ENCODE peak calls at places on chromosomes 1 and 21, in eight cellular contexts. M is OCI-LY7; L is upper lobe of right lung; S is prostate gland; F is fibroblast of lung; X is DND-41; K is CD8-positive, alpha-beta memory T cell; Y is endodermal cell. T is an unnamed sample. For H3K4me1, the result is how much of the 10 kb centered on the place peaks cover.

GRCh38 chr1:32339363-32339978 is 3.4 kb upstream of the MARCKSL1 start:
- DNase-seq in K (no peak), L (no peak), F (peak), X (no peak), Y (no peak), S (no peak), M (no peak), T (no peak)

GRCh38 chr1:184859381-184860105 is 104.9 kb upstream of the EDEM3 start:
- DNase-seq in Y (no peak), M (no peak), S (no peak), F (no peak), X (no peak), L (no peak), K (no peak), T (no peak)

GRCh38 chr1:55322842-55323241 is 107.7 kb upstream of the USP24 start:
- DNase-seq in K (no peak), X (no peak), Y (no peak), L (no peak), F (no peak), S (no peak), M (no peak), T (no peak)

GRCh38 chr21:31557956-31558838 is 101.3 kb upstream of the SOD1 start:
- DNase-seq in K (no peak), F (no peak), S (peak), X (peak), M (peak), Y (peak), L (peak), T (peak)

GRCh38 chr1:241275981-241276380 is 81.0 kb downstream of the RGS7 start:
- DNase-seq in X (no peak), Y (no peak), K (no peak), L (no peak), F (no peak), S (no peak), M (no peak), T (no peak)

GRCh38 chr1:9996624-9997582 is at the start of gene RBP7:
- DNase-seq in Y (peak), L (peak), F (no peak), M (no peak), X (no peak), K (peak), S (peak), T (no peak)

GRCh38 chr1:95352767-95353166 is 118.8 kb downstream of the RWDD3 start:
- DNase-seq in M (no peak), F (no peak), L (no peak), K (no peak), X (no peak), Y (no peak), S (peak), T (no peak)

GRCh38 chr1:178330848-178331497 is 165.8 kb downstream of the CLEC20A start:
- DNase-seq in L (no peak), K (no peak), M (no peak), Y (no peak), X (no peak), S (no peak), F (no peak), T (no peak)

GRCh38 chr1:181141431-181141910 is 53.0 kb downstream of the IER5 start:
- DNase-seq in Y (no peak), L (no peak), X (peak), S (no peak), M (peak), F (peak), K (no peak), T (no peak)

GRCh38 chr1:209505044-209505443 is 78.5 kb upstream of the CAMK1G start:
- DNase-seq in X (no peak), L (no peak), K (no peak), Y (no peak), S (no peak), M (no peak), F (no peak), T (no peak)

GRCh38 chr21:28856588-28857250 is 136.0 kb downstream of the LTN1 start:
- DNase-seq in F (peak), K (no peak), L (no peak), X (no peak), Y (peak), M (no peak), S (no peak), T (no peak)

GRCh38 chr1:96710708-96711477 is 10.7 kb upstream of the PTBP2 start:
- DNase-seq in F (peak), L (no peak), M (no peak), K (no peak), X (no peak), S (no peak), Y (no peak), T (no peak)

GRCh38 chr21:39452207-39452964 is 616 bp downstream of the SH3BGR start:
- DNase-seq in F (peak), S (no peak), L (no peak), K (no peak), Y (no peak), M (no peak), X (no peak), T (no peak)

GRCh38 chr1:246695136-246695535 is 29.1 kb upstream of the SCCPDH start:
- DNase-seq in L (no peak), K (no peak), Y (no peak), M (no peak), S (no peak), F (no peak), X (no peak), T (no peak)

GRCh38 chr1:46512135-46512791 is 22.6 kb downstream of the DMBX1 start:
- DNase-seq in X (no peak), L (no peak), M (no peak), F (no peak), S (no peak), K (no peak), Y (peak), T (no peak)
- H3K4me1 ChIP-seq in X (under half), L (under half), M (under half), F (under half), S (under half), K (under half), Y (under half), T (under half)

GRCh38 chr1:153987621-153988020 is 1.5 kb upstream of the RAB13 start:
- DNase-seq in S (no peak), K (no peak), M (no peak), X (no peak), Y (no peak), L (no peak), F (no peak), T (no peak)

GRCh38 chr1:153978274-153978909 is 918 bp upstream of the JTB start:
- DNase-seq in F (no peak), X (no peak), M (no peak), S (no peak), Y (no peak), L (no peak), K (no peak), T (no peak)

GRCh38 chr1:153985341-153985912 is 712 bp downstream of the RAB13 start:
- DNase-seq in K (no peak), Y (peak), M (no peak), X (no peak), S (no peak), L (no peak), F (peak), T (no peak)

GRCh38 chr1:153985984-153986761 is at the start of gene RAB13:
- DNase-seq in F (peak), L (peak), X (no peak), M (no peak), K (no peak), S (peak), Y (peak), T (no peak)

GRCh38 chr1:153984125-153984899 is 1.8 kb downstream of the RAB13 start:
- DNase-seq in S (no peak), X (no peak), M (no peak), Y (no peak), F (no peak), K (no peak), L (no peak), T (no peak)
- H3K27ac ChIP-seq in S (peak), X (no peak), M (no peak), Y (no peak), F (no peak), K (no peak), L (peak), T (no peak)

GRCh38 chr1:150263549-150263948 is 5.3 kb downstream of the APH1A start:
- DNase-seq in F (no peak), M (no peak), S (no peak), Y (no peak), L (no peak), X (no peak), K (no peak), T (no peak)
- H3K4me1 ChIP-seq in F (under half), M (under half), S (under half), Y (under half), L (under half), X (under half), K (under half), T (under half)

GRCh38 chr1:202967684-202968281 is 726 bp upstream of the CYB5R1 start:
- DNase-seq in L (no peak), K (no peak), S (no peak), F (no peak), X (peak), Y (no peak), M (peak), T (peak)
- H3K27ac ChIP-seq in L (peak), K (peak), S (peak), F (no peak), X (peak), Y (no peak), M (peak), T (peak)

GRCh38 chr1:44811714-44812151 is 3.4 kb downstream of the BTBD19 start:
- DNase-seq in K (peak), F (peak), S (no peak), M (no peak), X (no peak), L (peak), Y (peak), T (peak)
- H3K4me1 ChIP-seq in K (half or more), F (half or more), S (under half), M (under half), X (under half), L (half or more), Y (under half), T (half or more)

DNA sequence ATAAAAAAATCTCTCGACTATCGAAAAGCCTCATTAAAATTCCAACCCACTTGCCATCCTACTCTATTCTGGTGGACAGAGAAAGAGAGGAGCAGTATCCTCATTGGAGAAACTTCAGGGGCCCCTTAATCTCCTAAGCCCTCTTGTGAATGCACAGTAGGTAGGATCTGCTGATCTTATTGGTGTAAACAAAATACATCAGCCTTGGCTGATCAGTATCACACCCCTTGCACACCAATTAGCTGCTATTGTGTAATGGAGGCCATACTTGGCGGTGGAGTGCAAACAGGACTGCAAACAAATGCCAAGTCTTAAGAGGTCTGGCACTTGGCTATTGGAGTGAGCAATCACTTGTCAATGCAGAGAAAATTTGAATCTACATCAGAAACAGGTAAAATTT is 15.7 kb downstream of the VCAM1 start:
- DNase-seq in F (no peak), L (no peak), Y (no peak), X (no peak), S (no peak), M (no peak), K (no peak), T (no peak)
- H3K27ac ChIP-seq in F (no peak), L (no peak), Y (no peak), X (no peak), S (no peak), M (no peak), K (no peak), T (no peak)

GRCh38 chr21:45408271-45408791 is 3.4 kb downstream of the COL18A1 start:
- DNase-seq in K (peak), M (no peak), S (no peak), F (no peak), Y (peak), X (no peak), L (no peak), T (no peak)
- H3K4me1 ChIP-seq in K (under half), M (under half), S (under half), F (under half), Y (under half), X (under half), L (under half), T (under half)

DNA sequence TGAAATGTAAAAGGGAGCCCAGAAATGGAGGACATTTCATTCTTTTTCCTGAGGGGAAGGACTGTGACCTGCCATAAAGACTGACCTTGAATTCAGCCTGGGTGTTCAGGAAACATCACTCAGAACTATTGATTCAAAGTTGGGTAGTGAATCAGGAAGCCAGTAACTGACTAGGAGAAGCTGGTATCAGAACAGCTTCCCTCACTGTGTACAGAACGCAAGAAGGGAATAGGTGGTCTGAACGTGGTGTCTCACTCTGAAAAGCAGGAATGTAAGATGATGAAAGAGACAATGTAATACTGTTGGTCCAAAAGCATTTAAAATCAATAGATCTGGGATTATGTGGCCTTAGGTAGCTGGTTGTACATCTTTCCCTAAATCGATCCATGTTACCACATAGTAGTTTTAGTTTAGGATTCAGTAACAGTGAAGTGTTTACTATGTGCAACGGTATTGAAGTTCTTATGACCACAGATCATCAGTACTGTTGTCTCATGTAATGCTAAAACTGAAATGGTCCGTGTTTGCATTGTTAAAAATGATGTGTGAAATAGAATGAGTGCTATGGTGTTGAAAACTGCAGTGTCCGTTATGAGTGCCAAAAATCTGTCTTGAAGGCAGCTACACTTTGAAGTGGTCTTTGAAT is 2.9 kb downstream of the RGS2 start:
- DNase-seq in Y (no peak), K (no peak), L (no peak), X (no peak), M (no peak), F (peak), S (no peak), T (no peak)
- H3K27ac ChIP-seq in Y (no peak), K (no peak), L (peak), X (no peak), M (no peak), F (no peak), S (peak), T (no peak)

T was measured in CD4-positive, alpha-beta memory T cell.